ENCODE peak calls at places on chromosomes 16 and 17, in five cellular contexts. T is GM20000; I is stimulated activated CD8-positive, alpha-beta memory T cell treated with anti-CD3 and anti-CD28 coated beads, Interleukin-4, amount 100 ng/mL, for 1 hour; D is activated T-helper 9 cell treated with anti-CD3 and anti-CD28 coated beads, Interleukin-2, amount 50 U/mL, for 16 hours; X is AG20443. Y is an unnamed sample.

GRCh38 chr16:53899471-53899870 is 195.5 kb downstream of the FTO start:
- DNase-seq in T (no peak), X (no peak), D (no peak), I (no peak), Y (no peak)

GRCh38 chr16:25013751-25014499 is 1.2 kb downstream of the ARHGAP17 start:
- DNase-seq in T (peak), I (no peak), D (no peak), X (no peak), Y (no peak)

GRCh38 chr16:47175152-47175551 is 31.4 kb upstream of the NETO2 start:
- DNase-seq in I (no peak), X (no peak), D (no peak), T (no peak), Y (no peak)

GRCh38 chr17:7721612-7722011 is 4.1 kb downstream of the DNAH2 start:
- DNase-seq in X (peak), I (no peak), D (no peak), T (no peak), Y (no peak)

GRCh38 chr16:84922351-84923135 is 88.8 kb downstream of the ZDHHC7 start:
- DNase-seq in I (no peak), T (no peak), D (no peak), X (no peak), Y (peak)

GRCh38 chr16:83273504-83274173 is 534.1 kb upstream of the HSBP1 start:
- DNase-seq in T (no peak), X (no peak), D (no peak), I (no peak), Y (no peak)

GRCh38 chr16:73163238-73163795 is 115.4 kb upstream of the ZFHX3 start:
- DNase-seq in X (no peak), T (no peak), I (no peak), D (no peak), Y (no peak)

GRCh38 chr17:40577611-40578065 is 12.4 kb upstream of the CCR7 start:
- DNase-seq in X (no peak), T (peak), D (no peak), I (no peak), Y (no peak)

GRCh38 chr17:37025847-37026533 is 77.2 kb downstream of the AATF start:
- DNase-seq in D (no peak), X (no peak), T (peak), I (no peak), Y (no peak)

Y was measured in myocyte.